ENCODE peak calls at places on chromosomes 13 and 19, in four cellular contexts. P is non-pigmented ciliary epithelial cell, T is C1 segment of cervical spinal cord, H is ascending aorta. M is an unnamed sample.
A peak's percentile ranks its signal among the peaks of the same experiment; 100 is the strongest.

GRCh38 chr19:2186071-2186846 is 22.5 kb downstream of the DOT1L start:
- DNase-seq in P (peak; percentile 76), T (no peak), H (peak; percentile 64), M (no peak)

GRCh38 chr19:18167975-18168645 is 5.5 kb upstream of the IFI30 start:
- DNase-seq in P (no peak), T (peak; percentile 10), H (no peak), M (peak; percentile 67)

GRCh38 chr13:42628666-42629065 is 54.7 kb downstream of the TNFSF11 start:
- DNase-seq in P (no peak), T (no peak), H (no peak), M (no peak)

GRCh38 chr13:40665754-40666057 is 735 bp downstream of the FOXO1 start:
- DNase-seq in P (no peak), T (no peak), H (no peak), M (no peak)

GRCh38 chr13:50365683-50366391 is 350.6 kb downstream of the KCNRG start:
- DNase-seq in P (no peak), T (no peak), H (no peak), M (no peak)

GRCh38 chr13:43087960-43088580 is 64.7 kb downstream of the DNAJC15 start:
- DNase-seq in P (no peak), T (no peak), H (no peak), M (no peak)

GRCh38 chr19:6736169-6736916 is 1.0 kb downstream of the GPR108 start:
- DNase-seq in P (peak; percentile 68), T (peak; percentile 53), H (no peak), M (no peak)

GRCh38 chr19:54209748-54210494 is 9.3 kb downstream of the RPS9 start:
- DNase-seq in P (peak; percentile 96), T (peak; percentile 60), H (peak; percentile 75), M (no peak)

GRCh38 chr13:82636119-82636518 is 1246.2 kb downstream of the SLITRK1 start:
- DNase-seq in P (no peak), T (no peak), H (no peak), M (no peak)

GRCh38 chr19:8393871-8394250 is 3.7 kb downstream of the RAB11B start:
- DNase-seq in P (no peak), T (peak; percentile 74), H (no peak), M (no peak)

GRCh38 chr19:1168562-1168873 is 5.5 kb downstream of the SBNO2 start:
- DNase-seq in P (no peak), T (no peak), H (no peak), M (no peak)

GRCh38 chr13:113852536-113853517 is 11.0 kb downstream of the GAS6 start:
- DNase-seq in P (no peak), T (no peak), H (no peak), M (peak; percentile 83)

GRCh38 chr13:38381840-38382239 is 32.2 kb downstream of the UFM1 start:
- DNase-seq in P (no peak), T (no peak), H (no peak), M (no peak)

GRCh38 chr13:97879646-97880297 is 73.7 kb upstream of the IPO5 start:
- DNase-seq in P (peak; percentile 76), T (no peak), H (no peak), M (no peak)

GRCh38 chr19:5038631-5039271 is 69.8 kb downstream of the KDM4B start:
- DNase-seq in P (no peak), T (no peak), H (no peak), M (no peak)

GRCh38 chr13:92074658-92075057 is 676.2 kb downstream of the GPC5 start:
- DNase-seq in P (no peak), T (no peak), H (no peak), M (no peak)

GRCh38 chr13:112657850-112658445 is 31.9 kb upstream of the ATP11A start:
- DNase-seq in P (peak; percentile 65), T (no peak), H (no peak), M (no peak)

M was measured in vagina.